ENCODE peak calls at places on chromosomes 1 and 21, in ten cellular contexts. One of them, this sample, is unnamed.
A peak's percentile ranks its signal among the peaks of the same experiment; 100 is the strongest.

GRCh38 chr1:59124166-59124565 is 172.7 kb upstream of the FGGY start:
- DNase-seq in Calu3: no peak
- DNase-seq in thoracic aorta: no peak
- DNase-seq in adrenal gland: no peak
- DNase-seq in PC-9: no peak
- DNase-seq in stromal cell of bone marrow: no peak
- DNase-seq in RPMI7951: no peak
- DNase-seq in stimulated activated naive CD8-positive, alpha-beta T cell treated with anti-CD3 and anti-CD28 coated beads, Interleukin-15, amount 100 ng/mL, for 72 hours: no peak
- DNase-seq in activated CD4-positive, alpha-beta T cell treated with anti-CD3 and anti-CD28 coated beads, Interleukin-2, amount 50 U/mL, for 24 hours: no peak
- DNase-seq in pancreas: no peak
- DNase-seq in this sample: no peak

GRCh38 chr1:29410476-29410875 is 174.2 kb downstream of the PTPRU start:
- DNase-seq in stromal cell of bone marrow: no peak
- DNase-seq in pancreas: no peak
- DNase-seq in thoracic aorta: no peak
- DNase-seq in RPMI7951: no peak
- DNase-seq in PC-9: no peak
- DNase-seq in activated CD4-positive, alpha-beta T cell treated with anti-CD3 and anti-CD28 coated beads, Interleukin-2, amount 50 U/mL, for 24 hours: no peak
- DNase-seq in Calu3: no peak
- DNase-seq in stimulated activated naive CD8-positive, alpha-beta T cell treated with anti-CD3 and anti-CD28 coated beads, Interleukin-15, amount 100 ng/mL, for 72 hours: no peak
- DNase-seq in adrenal gland: no peak
- DNase-seq in this sample: no peak

GRCh38 chr1:206464456-206464964 is 5.8 kb upstream of the IKBKE start:
- DNase-seq in thoracic aorta: no peak
- DNase-seq in Calu3: no peak
- DNase-seq in stromal cell of bone marrow: peak; percentile 94
- DNase-seq in PC-9: no peak
- DNase-seq in adrenal gland: peak; percentile 81
- DNase-seq in stimulated activated naive CD8-positive, alpha-beta T cell treated with anti-CD3 and anti-CD28 coated beads, Interleukin-15, amount 100 ng/mL, for 72 hours: no peak
- DNase-seq in activated CD4-positive, alpha-beta T cell treated with anti-CD3 and anti-CD28 coated beads, Interleukin-2, amount 50 U/mL, for 24 hours: no peak
- DNase-seq in pancreas: no peak
- DNase-seq in RPMI7951: peak; percentile 75
- DNase-seq in this sample: no peak

GRCh38 chr21:29656504-29657227 is 283.1 kb downstream of the GRIK1 start:
- DNase-seq in PC-9: peak; percentile 2
- DNase-seq in activated CD4-positive, alpha-beta T cell treated with anti-CD3 and anti-CD28 coated beads, Interleukin-2, amount 50 U/mL, for 24 hours: peak; percentile 17
- DNase-seq in pancreas: no peak
- DNase-seq in adrenal gland: no peak
- DNase-seq in Calu3: no peak
- DNase-seq in thoracic aorta: no peak
- DNase-seq in stimulated activated naive CD8-positive, alpha-beta T cell treated with anti-CD3 and anti-CD28 coated beads, Interleukin-15, amount 100 ng/mL, for 72 hours: peak; percentile 12
- DNase-seq in RPMI7951: peak; percentile 91
- DNase-seq in stromal cell of bone marrow: peak; percentile 65
- DNase-seq in this sample: no peak

GRCh38 chr1:32890516-32891240 is 4.4 kb downstream of the HPCA start:
- DNase-seq in adrenal gland: no peak
- DNase-seq in stromal cell of bone marrow: no peak
- DNase-seq in Calu3: no peak
- DNase-seq in RPMI7951: no peak
- DNase-seq in pancreas: peak; percentile 8
- DNase-seq in activated CD4-positive, alpha-beta T cell treated with anti-CD3 and anti-CD28 coated beads, Interleukin-2, amount 50 U/mL, for 24 hours: no peak
- DNase-seq in thoracic aorta: no peak
- DNase-seq in stimulated activated naive CD8-positive, alpha-beta T cell treated with anti-CD3 and anti-CD28 coated beads, Interleukin-15, amount 100 ng/mL, for 72 hours: no peak
- DNase-seq in PC-9: no peak
- DNase-seq in this sample: no peak

GRCh38 chr1:103171041-103171590 is 62.8 kb upstream of the COL11A1 start:
- DNase-seq in adrenal gland: no peak
- DNase-seq in stromal cell of bone marrow: no peak
- DNase-seq in activated CD4-positive, alpha-beta T cell treated with anti-CD3 and anti-CD28 coated beads, Interleukin-2, amount 50 U/mL, for 24 hours: no peak
- DNase-seq in thoracic aorta: no peak
- DNase-seq in RPMI7951: no peak
- DNase-seq in pancreas: no peak
- DNase-seq in stimulated activated naive CD8-positive, alpha-beta T cell treated with anti-CD3 and anti-CD28 coated beads, Interleukin-15, amount 100 ng/mL, for 72 hours: no peak
- DNase-seq in Calu3: no peak
- DNase-seq in PC-9: no peak
- DNase-seq in this sample: no peak

GRCh38 chr1:231918239-231919015 is 291.8 kb downstream of the DISC1 start:
- DNase-seq in adrenal gland: no peak
- DNase-seq in Calu3: peak; percentile 11
- DNase-seq in stromal cell of bone marrow: no peak
- DNase-seq in activated CD4-positive, alpha-beta T cell treated with anti-CD3 and anti-CD28 coated beads, Interleukin-2, amount 50 U/mL, for 24 hours: peak; percentile 19
- DNase-seq in stimulated activated naive CD8-positive, alpha-beta T cell treated with anti-CD3 and anti-CD28 coated beads, Interleukin-15, amount 100 ng/mL, for 72 hours: no peak
- DNase-seq in RPMI7951: peak; percentile 51
- DNase-seq in PC-9: no peak
- DNase-seq in pancreas: no peak
- DNase-seq in thoracic aorta: no peak
- DNase-seq in this sample: no peak

GRCh38 chr1:108830119-108831008 is 26.5 kb downstream of the AKNAD1 start:
- DNase-seq in Calu3: peak; percentile 54
- DNase-seq in stimulated activated naive CD8-positive, alpha-beta T cell treated with anti-CD3 and anti-CD28 coated beads, Interleukin-15, amount 100 ng/mL, for 72 hours: no peak
- DNase-seq in PC-9: peak; percentile 79
- DNase-seq in thoracic aorta: peak; percentile 45
- DNase-seq in RPMI7951: peak; percentile 100
- DNase-seq in stromal cell of bone marrow: peak; percentile 91
- DNase-seq in adrenal gland: peak; percentile 85
- DNase-seq in pancreas: peak; percentile 22
- DNase-seq in activated CD4-positive, alpha-beta T cell treated with anti-CD3 and anti-CD28 coated beads, Interleukin-2, amount 50 U/mL, for 24 hours: no peak
- DNase-seq in this sample: no peak

GRCh38 chr1:31297273-31298247 is 728 bp downstream of the ZCCHC17 start:
- DNase-seq in PC-9: peak; percentile 2
- DNase-seq in stromal cell of bone marrow: no peak
- DNase-seq in Calu3: no peak
- DNase-seq in thoracic aorta: no peak
- DNase-seq in RPMI7951: peak; percentile 63
- DNase-seq in adrenal gland: no peak
- DNase-seq in activated CD4-positive, alpha-beta T cell treated with anti-CD3 and anti-CD28 coated beads, Interleukin-2, amount 50 U/mL, for 24 hours: no peak
- DNase-seq in stimulated activated naive CD8-positive, alpha-beta T cell treated with anti-CD3 and anti-CD28 coated beads, Interleukin-15, amount 100 ng/mL, for 72 hours: no peak
- DNase-seq in pancreas: no peak
- DNase-seq in this sample: no peak

GRCh38 chr1:156860639-156861423 is at the start of gene NTRK1:
- DNase-seq in activated CD4-positive, alpha-beta T cell treated with anti-CD3 and anti-CD28 coated beads, Interleukin-2, amount 50 U/mL, for 24 hours: peak; percentile 32
- DNase-seq in Calu3: peak; percentile 25
- DNase-seq in stimulated activated naive CD8-positive, alpha-beta T cell treated with anti-CD3 and anti-CD28 coated beads, Interleukin-15, amount 100 ng/mL, for 72 hours: peak; percentile 60
- DNase-seq in PC-9: peak; percentile 21
- DNase-seq in thoracic aorta: no peak
- DNase-seq in adrenal gland: no peak
- DNase-seq in RPMI7951: peak; percentile 19
- DNase-seq in pancreas: no peak
- DNase-seq in stromal cell of bone marrow: no peak
- DNase-seq in this sample: peak; percentile 36

GRCh38 chr21:28333455-28334108 is 659.1 kb downstream of the LTN1 start:
- DNase-seq in activated CD4-positive, alpha-beta T cell treated with anti-CD3 and anti-CD28 coated beads, Interleukin-2, amount 50 U/mL, for 24 hours: no peak
- DNase-seq in pancreas: no peak
- DNase-seq in adrenal gland: no peak
- DNase-seq in thoracic aorta: no peak
- DNase-seq in Calu3: no peak
- DNase-seq in RPMI7951: no peak
- DNase-seq in stromal cell of bone marrow: peak; percentile 42
- DNase-seq in stimulated activated naive CD8-positive, alpha-beta T cell treated with anti-CD3 and anti-CD28 coated beads, Interleukin-15, amount 100 ng/mL, for 72 hours: no peak
- DNase-seq in PC-9: no peak
- DNase-seq in this sample: no peak

GRCh38 chr1:56584910-56585528 is 5.7 kb upstream of the PLPP3 start:
- DNase-seq in pancreas: peak; percentile 58
- DNase-seq in Calu3: peak; percentile 39
- DNase-seq in PC-9: peak; percentile 34
- DNase-seq in thoracic aorta: no peak
- DNase-seq in adrenal gland: no peak
- DNase-seq in stromal cell of bone marrow: peak; percentile 55
- DNase-seq in RPMI7951: peak; percentile 68
- DNase-seq in stimulated activated naive CD8-positive, alpha-beta T cell treated with anti-CD3 and anti-CD28 coated beads, Interleukin-15, amount 100 ng/mL, for 72 hours: no peak
- DNase-seq in activated CD4-positive, alpha-beta T cell treated with anti-CD3 and anti-CD28 coated beads, Interleukin-2, amount 50 U/mL, for 24 hours: no peak
- DNase-seq in this sample: no peak

GRCh38 chr21:16264314-16264713 is 534.5 kb downstream of the USP25 start:
- DNase-seq in PC-9: no peak
- DNase-seq in RPMI7951: no peak
- DNase-seq in stimulated activated naive CD8-positive, alpha-beta T cell treated with anti-CD3 and anti-CD28 coated beads, Interleukin-15, amount 100 ng/mL, for 72 hours: no peak
- DNase-seq in adrenal gland: no peak
- DNase-seq in activated CD4-positive, alpha-beta T cell treated with anti-CD3 and anti-CD28 coated beads, Interleukin-2, amount 50 U/mL, for 24 hours: no peak
- DNase-seq in pancreas: no peak
- DNase-seq in stromal cell of bone marrow: no peak
- DNase-seq in thoracic aorta: no peak
- DNase-seq in Calu3: no peak
- DNase-seq in this sample: no peak

GRCh38 chr1:46008585-46008984 is 123.8 kb downstream of the PIK3R3 start:
- DNase-seq in Calu3: no peak
- DNase-seq in PC-9: no peak
- DNase-seq in RPMI7951: no peak
- DNase-seq in stimulated activated naive CD8-positive, alpha-beta T cell treated with anti-CD3 and anti-CD28 coated beads, Interleukin-15, amount 100 ng/mL, for 72 hours: no peak
- DNase-seq in stromal cell of bone marrow: no peak
- DNase-seq in adrenal gland: no peak
- DNase-seq in thoracic aorta: no peak
- DNase-seq in activated CD4-positive, alpha-beta T cell treated with anti-CD3 and anti-CD28 coated beads, Interleukin-2, amount 50 U/mL, for 24 hours: no peak
- DNase-seq in pancreas: no peak
- DNase-seq in this sample: no peak

GRCh38 chr1:226479432-226479831 is 69.1 kb upstream of the STUM start:
- DNase-seq in activated CD4-positive, alpha-beta T cell treated with anti-CD3 and anti-CD28 coated beads, Interleukin-2, amount 50 U/mL, for 24 hours: no peak
- DNase-seq in Calu3: no peak
- DNase-seq in PC-9: no peak
- DNase-seq in stimulated activated naive CD8-positive, alpha-beta T cell treated with anti-CD3 and anti-CD28 coated beads, Interleukin-15, amount 100 ng/mL, for 72 hours: no peak
- DNase-seq in stromal cell of bone marrow: no peak
- DNase-seq in adrenal gland: no peak
- DNase-seq in pancreas: no peak
- DNase-seq in thoracic aorta: no peak
- DNase-seq in RPMI7951: no peak
- DNase-seq in this sample: no peak

GRCh38 chr1:47986741-47987140 is 10.4 kb downstream of the TRABD2B start:
- DNase-seq in stimulated activated naive CD8-positive, alpha-beta T cell treated with anti-CD3 and anti-CD28 coated beads, Interleukin-15, amount 100 ng/mL, for 72 hours: no peak
- DNase-seq in Calu3: no peak
- DNase-seq in activated CD4-positive, alpha-beta T cell treated with anti-CD3 and anti-CD28 coated beads, Interleukin-2, amount 50 U/mL, for 24 hours: no peak
- DNase-seq in stromal cell of bone marrow: no peak
- DNase-seq in thoracic aorta: no peak
- DNase-seq in pancreas: no peak
- DNase-seq in RPMI7951: no peak
- DNase-seq in PC-9: no peak
- DNase-seq in adrenal gland: no peak
- DNase-seq in this sample: no peak

GRCh38 chr1:101200513-101200912 is 36.3 kb upstream of the S1PR1 start:
- DNase-seq in activated CD4-positive, alpha-beta T cell treated with anti-CD3 and anti-CD28 coated beads, Interleukin-2, amount 50 U/mL, for 24 hours: no peak
- DNase-seq in Calu3: no peak
- DNase-seq in PC-9: peak; percentile 61
- DNase-seq in stromal cell of bone marrow: peak; percentile 41
- DNase-seq in thoracic aorta: no peak
- DNase-seq in adrenal gland: no peak
- DNase-seq in pancreas: no peak
- DNase-seq in RPMI7951: peak; percentile 69
- DNase-seq in stimulated activated naive CD8-positive, alpha-beta T cell treated with anti-CD3 and anti-CD28 coated beads, Interleukin-15, amount 100 ng/mL, for 72 hours: no peak
- DNase-seq in this sample: no peak

GRCh38 chr1:220271706-220272046 is 577 bp downstream of the RAB3GAP2 start:
- DNase-seq in Calu3: peak; percentile 5
- DNase-seq in thoracic aorta: no peak
- DNase-seq in pancreas: no peak
- DNase-seq in PC-9: peak; percentile 10
- DNase-seq in RPMI7951: peak; percentile 17
- DNase-seq in stromal cell of bone marrow: no peak
- DNase-seq in adrenal gland: peak; percentile 17
- DNase-seq in activated CD4-positive, alpha-beta T cell treated with anti-CD3 and anti-CD28 coated beads, Interleukin-2, amount 50 U/mL, for 24 hours: no peak
- DNase-seq in stimulated activated naive CD8-positive, alpha-beta T cell treated with anti-CD3 and anti-CD28 coated beads, Interleukin-15, amount 100 ng/mL, for 72 hours: no peak
- DNase-seq in this sample: no peak

GRCh38 chr1:36177589-36178463 is 21.9 kb downstream of the MAP7D1 start:
- DNase-seq in PC-9: no peak
- DNase-seq in pancreas: no peak
- DNase-seq in activated CD4-positive, alpha-beta T cell treated with anti-CD3 and anti-CD28 coated beads, Interleukin-2, amount 50 U/mL, for 24 hours: no peak
- DNase-seq in adrenal gland: no peak
- DNase-seq in RPMI7951: no peak
- DNase-seq in stromal cell of bone marrow: no peak
- DNase-seq in stimulated activated naive CD8-positive, alpha-beta T cell treated with anti-CD3 and anti-CD28 coated beads, Interleukin-15, amount 100 ng/mL, for 72 hours: no peak
- DNase-seq in Calu3: no peak
- DNase-seq in thoracic aorta: no peak
- DNase-seq in this sample: no peak

GRCh38 chr1:96513136-96513535 is 208.4 kb upstream of the PTBP2 start:
- DNase-seq in PC-9: no peak
- DNase-seq in activated CD4-positive, alpha-beta T cell treated with anti-CD3 and anti-CD28 coated beads, Interleukin-2, amount 50 U/mL, for 24 hours: no peak
- DNase-seq in pancreas: no peak
- DNase-seq in Calu3: no peak
- DNase-seq in thoracic aorta: no peak
- DNase-seq in stromal cell of bone marrow: no peak
- DNase-seq in stimulated activated naive CD8-positive, alpha-beta T cell treated with anti-CD3 and anti-CD28 coated beads, Interleukin-15, amount 100 ng/mL, for 72 hours: no peak
- DNase-seq in RPMI7951: no peak
- DNase-seq in adrenal gland: no peak
- DNase-seq in this sample: no peak

GRCh38 chr1:50343323-50343722 is 79.9 kb downstream of the DMRTA2 start:
- DNase-seq in RPMI7951: no peak
- DNase-seq in PC-9: no peak
- DNase-seq in stimulated activated naive CD8-positive, alpha-beta T cell treated with anti-CD3 and anti-CD28 coated beads, Interleukin-15, amount 100 ng/mL, for 72 hours: no peak
- DNase-seq in pancreas: no peak
- DNase-seq in adrenal gland: no peak
- DNase-seq in Calu3: no peak
- DNase-seq in activated CD4-positive, alpha-beta T cell treated with anti-CD3 and anti-CD28 coated beads, Interleukin-2, amount 50 U/mL, for 24 hours: no peak
- DNase-seq in thoracic aorta: no peak
- DNase-seq in stromal cell of bone marrow: no peak
- DNase-seq in this sample: no peak

GRCh38 chr1:228490120-228491078 is 3.2 kb downstream of the RNF187 start:
- DNase-seq in pancreas: no peak
- DNase-seq in stromal cell of bone marrow: peak; percentile 7
- DNase-seq in stimulated activated naive CD8-positive, alpha-beta T cell treated with anti-CD3 and anti-CD28 coated beads, Interleukin-15, amount 100 ng/mL, for 72 hours: peak; percentile 55
- DNase-seq in adrenal gland: peak; percentile 93
- DNase-seq in activated CD4-positive, alpha-beta T cell treated with anti-CD3 and anti-CD28 coated beads, Interleukin-2, amount 50 U/mL, for 24 hours: no peak
- DNase-seq in RPMI7951: no peak
- DNase-seq in Calu3: no peak
- DNase-seq in thoracic aorta: no peak
- DNase-seq in PC-9: peak; percentile 41
- DNase-seq in this sample: no peak

GRCh38 chr1:27066313-27066630 is 53.6 kb upstream of the TENT5B start:
- DNase-seq in RPMI7951: no peak
- DNase-seq in stimulated activated naive CD8-positive, alpha-beta T cell treated with anti-CD3 and anti-CD28 coated beads, Interleukin-15, amount 100 ng/mL, for 72 hours: no peak
- DNase-seq in activated CD4-positive, alpha-beta T cell treated with anti-CD3 and anti-CD28 coated beads, Interleukin-2, amount 50 U/mL, for 24 hours: no peak
- DNase-seq in adrenal gland: no peak
- DNase-seq in stromal cell of bone marrow: no peak
- DNase-seq in thoracic aorta: no peak
- DNase-seq in Calu3: no peak
- DNase-seq in PC-9: no peak
- DNase-seq in pancreas: no peak
- DNase-seq in this sample: no peak

GRCh38 chr1:18907021-18907913 is 4.9 kb upstream of the ALDH4A1 start:
- DNase-seq in stimulated activated naive CD8-positive, alpha-beta T cell treated with anti-CD3 and anti-CD28 coated beads, Interleukin-15, amount 100 ng/mL, for 72 hours: peak; percentile 63
- DNase-seq in stromal cell of bone marrow: no peak
- DNase-seq in adrenal gland: peak; percentile 66
- DNase-seq in thoracic aorta: no peak
- DNase-seq in RPMI7951: peak; percentile 69
- DNase-seq in activated CD4-positive, alpha-beta T cell treated with anti-CD3 and anti-CD28 coated beads, Interleukin-2, amount 50 U/mL, for 24 hours: peak; percentile 58
- DNase-seq in pancreas: peak; percentile 70
- DNase-seq in PC-9: peak; percentile 54
- DNase-seq in Calu3: peak; percentile 55
- DNase-seq in this sample: peak; percentile 24

GRCh38 chr21:45698493-45698947 is 55.0 kb downstream of the PCBP3 start:
- DNase-seq in PC-9: no peak
- DNase-seq in RPMI7951: peak; percentile 88
- DNase-seq in adrenal gland: peak; percentile 77
- DNase-seq in activated CD4-positive, alpha-beta T cell treated with anti-CD3 and anti-CD28 coated beads, Interleukin-2, amount 50 U/mL, for 24 hours: peak; percentile 19
- DNase-seq in pancreas: peak; percentile 54
- DNase-seq in stimulated activated naive CD8-positive, alpha-beta T cell treated with anti-CD3 and anti-CD28 coated beads, Interleukin-15, amount 100 ng/mL, for 72 hours: no peak
- DNase-seq in stromal cell of bone marrow: peak; percentile 88
- DNase-seq in Calu3: no peak
- DNase-seq in thoracic aorta: peak; percentile 55
- DNase-seq in this sample: no peak

GRCh38 chr1:111895456-111895855 is 94.0 kb downstream of the KCND3 start:
- DNase-seq in thoracic aorta: no peak
- DNase-seq in PC-9: no peak
- DNase-seq in stromal cell of bone marrow: no peak
- DNase-seq in Calu3: no peak
- DNase-seq in adrenal gland: no peak
- DNase-seq in activated CD4-positive, alpha-beta T cell treated with anti-CD3 and anti-CD28 coated beads, Interleukin-2, amount 50 U/mL, for 24 hours: no peak
- DNase-seq in stimulated activated naive CD8-positive, alpha-beta T cell treated with anti-CD3 and anti-CD28 coated beads, Interleukin-15, amount 100 ng/mL, for 72 hours: no peak
- DNase-seq in pancreas: no peak
- DNase-seq in RPMI7951: peak; percentile 52
- DNase-seq in this sample: no peak

GRCh38 chr1:198267921-198268320 is 111.1 kb downstream of the NEK7 start:
- DNase-seq in activated CD4-positive, alpha-beta T cell treated with anti-CD3 and anti-CD28 coated beads, Interleukin-2, amount 50 U/mL, for 24 hours: no peak
- DNase-seq in stimulated activated naive CD8-positive, alpha-beta T cell treated with anti-CD3 and anti-CD28 coated beads, Interleukin-15, amount 100 ng/mL, for 72 hours: no peak
- DNase-seq in pancreas: no peak
- DNase-seq in Calu3: no peak
- DNase-seq in RPMI7951: peak; percentile 47
- DNase-seq in thoracic aorta: no peak
- DNase-seq in PC-9: no peak
- DNase-seq in adrenal gland: no peak
- DNase-seq in stromal cell of bone marrow: peak; percentile 28
- DNase-seq in this sample: no peak

GRCh38 chr1:178055779-178056471 is 38.0 kb upstream of the RASAL2 start:
- DNase-seq in RPMI7951: peak; percentile 60
- DNase-seq in thoracic aorta: no peak
- DNase-seq in activated CD4-positive, alpha-beta T cell treated with anti-CD3 and anti-CD28 coated beads, Interleukin-2, amount 50 U/mL, for 24 hours: no peak
- DNase-seq in stromal cell of bone marrow: no peak
- DNase-seq in Calu3: peak; percentile 39
- DNase-seq in PC-9: peak; percentile 37
- DNase-seq in stimulated activated naive CD8-positive, alpha-beta T cell treated with anti-CD3 and anti-CD28 coated beads, Interleukin-15, amount 100 ng/mL, for 72 hours: no peak
- DNase-seq in adrenal gland: peak; percentile 29
- DNase-seq in pancreas: no peak
- DNase-seq in this sample: no peak

This sample was measured in activated T-helper 9 cell treated with anti-CD3 and anti-CD28 coated beads, Interleukin-2, amount 50 U/mL, for 16 hours.